ENCODE peak calls at places on chromosome 16, in nine cellular contexts. V is omental fat pad; M is fibroblast of villous mesenchyme; P is AG04449; S is fibroblast of lung; T is heart right ventricle; F is CD8-positive, alpha-beta T cell; D is endodermal cell; G is A549. I is an unnamed sample.

GRCh38 chr16:3819741-3820724 is 60.5 kb downstream of the CREBBP start:
- DNase-seq in V (no peak), M (peak), P (peak), S (peak), T (no peak), F (peak), D (no peak), G (peak), I (no peak)

GRCh38 chr16:14219983-14220382 is 148.9 kb downstream of the MRTFB start:
- DNase-seq in V (no peak), M (no peak), P (no peak), S (peak), T (no peak), F (no peak), D (peak), G (no peak), I (no peak)

GRCh38 chr16:19213885-19214284 is 45.8 kb downstream of the SYT17 start:
- DNase-seq in V (no peak), M (no peak), P (no peak), S (no peak), T (no peak), F (no peak), D (peak), G (peak), I (no peak)

GRCh38 chr16:49345829-49346228 is 27.8 kb upstream of the C16orf78 start:
- DNase-seq in V (no peak), M (no peak), P (no peak), S (no peak), T (no peak), F (no peak), D (peak), G (no peak), I (no peak)

GRCh38 chr16:49457196-49457595 is 83.6 kb downstream of the C16orf78 start:
- DNase-seq in V (no peak), M (no peak), P (no peak), S (no peak), T (no peak), F (no peak), D (peak), G (no peak), I (peak)

GRCh38 chr16:5058476-5058875 is 7.3 kb downstream of the C16orf89 start:
- DNase-seq in V (no peak), M (no peak), P (no peak), S (peak), T (no peak), F (no peak), D (peak), G (peak), I (no peak)

GRCh38 chr16:4319454-4319853 is 3.6 kb downstream of the GLIS2 start:
- DNase-seq in V (no peak), M (peak), P (no peak), S (no peak), T (no peak), F (peak), D (no peak), G (no peak), I (no peak)

GRCh38 chr16:10385725-10386516 is at the start of gene ATF7IP2:
- DNase-seq in V (peak), M (peak), P (peak), S (peak), T (peak), F (peak), D (peak), G (peak), I (peak)

GRCh38 chr16:78505544-78506371 is 406.3 kb downstream of the WWOX start:
- DNase-seq in V (peak), M (peak), P (no peak), S (peak), T (peak), F (no peak), D (peak), G (no peak), I (no peak)

GRCh38 chr16:21224800-21225199 is 8.7 kb upstream of the ANKS4B start:
- DNase-seq in V (no peak), M (no peak), P (no peak), S (no peak), T (no peak), F (no peak), D (no peak), G (no peak), I (no peak)

GRCh38 chr16:17607624-17608023 is 136.9 kb upstream of the XYLT1 start:
- DNase-seq in V (no peak), M (no peak), P (no peak), S (no peak), T (no peak), F (no peak), D (no peak), G (no peak), I (no peak)

GRCh38 chr16:74748042-74748709 is 26.4 kb downstream of the FA2H start:
- DNase-seq in V (no peak), M (no peak), P (no peak), S (no peak), T (no peak), F (no peak), D (no peak), G (no peak), I (peak)

GRCh38 chr16:71746442-71747046 is 22.0 kb upstream of the PHLPP2 start:
- DNase-seq in V (no peak), M (peak), P (no peak), S (peak), T (no peak), F (no peak), D (no peak), G (peak), I (no peak)

GRCh38 chr16:27240948-27241531 is 27.5 kb downstream of the NSMCE1 start:
- DNase-seq in V (peak), M (peak), P (peak), S (peak), T (no peak), F (no peak), D (peak), G (no peak), I (no peak)

GRCh38 chr16:53809088-53809951 is 105.4 kb downstream of the FTO start:
- DNase-seq in V (no peak), M (peak), P (peak), S (peak), T (no peak), F (no peak), D (no peak), G (no peak), I (no peak)

GRCh38 chr16:87426423-87427215 is 34.5 kb downstream of the MAP1LC3B start:
- DNase-seq in V (no peak), M (no peak), P (no peak), S (no peak), T (no peak), F (no peak), D (no peak), G (no peak), I (no peak)

GRCh38 chr16:59878479-59878878 is 1144.4 kb upstream of the GOT2 start:
- DNase-seq in V (no peak), M (peak), P (no peak), S (peak), T (no peak), F (no peak), D (no peak), G (peak), I (no peak)

GRCh38 chr16:78199325-78200022 is 100.0 kb downstream of the WWOX start:
- DNase-seq in V (no peak), M (no peak), P (no peak), S (no peak), T (no peak), F (no peak), D (no peak), G (no peak), I (no peak)

GRCh38 chr16:9176547-9177418 is 85.3 kb downstream of the HAPSTR1 start:
- DNase-seq in V (no peak), M (no peak), P (no peak), S (no peak), T (no peak), F (no peak), D (no peak), G (no peak), I (no peak)

GRCh38 chr16:9039208-9039607 is 52.2 kb upstream of the HAPSTR1 start:
- DNase-seq in V (no peak), M (peak), P (no peak), S (peak), T (no peak), F (no peak), D (no peak), G (peak), I (no peak)

GRCh38 chr16:49560018-49560830 is 186.6 kb downstream of the C16orf78 start:
- DNase-seq in V (no peak), M (no peak), P (no peak), S (peak), T (no peak), F (no peak), D (no peak), G (no peak), I (no peak)

GRCh38 chr16:87006021-87006420 is 311.2 kb downstream of the C16orf95 start:
- DNase-seq in V (no peak), M (no peak), P (no peak), S (no peak), T (no peak), F (no peak), D (peak), G (no peak), I (no peak)

GRCh38 chr16:66408181-66409048 is 18.7 kb upstream of the BEAN1 start:
- DNase-seq in V (no peak), M (peak), P (no peak), S (peak), T (no peak), F (no peak), D (no peak), G (peak), I (peak)

GRCh38 chr16:68426355-68426652 is 22.0 kb downstream of the SMPD3 start:
- DNase-seq in V (no peak), M (no peak), P (no peak), S (peak), T (no peak), F (no peak), D (no peak), G (no peak), I (no peak)

GRCh38 chr16:72769876-72770275 is 278.1 kb downstream of the ZFHX3 start:
- DNase-seq in V (no peak), M (peak), P (no peak), S (no peak), T (no peak), F (no peak), D (no peak), G (no peak), I (no peak)

GRCh38 chr16:521381-522210 is 5.9 kb upstream of the CAPN15 start:
- DNase-seq in V (no peak), M (no peak), P (no peak), S (no peak), T (peak), F (no peak), D (peak), G (no peak), I (no peak)

GRCh38 chr16:8751481-8752311 is 45.7 kb downstream of the TMEM186 start:
- DNase-seq in V (no peak), M (peak), P (peak), S (peak), T (no peak), F (no peak), D (peak), G (peak), I (no peak)

GRCh38 chr16:49112754-49113153 is 168.9 kb downstream of the CBLN1 start:
- DNase-seq in V (no peak), M (no peak), P (no peak), S (no peak), T (peak), F (no peak), D (no peak), G (no peak), I (no peak)

GRCh38 chr16:64872101-64872500 is 249.8 kb downstream of the CDH11 start:
- DNase-seq in V (no peak), M (no peak), P (no peak), S (no peak), T (no peak), F (no peak), D (no peak), G (no peak), I (no peak)

GRCh38 chr16:67431077-67431804 is at the start of gene HSD11B2:
- DNase-seq in V (no peak), M (peak), P (no peak), S (peak), T (peak), F (no peak), D (peak), G (peak), I (peak)

GRCh38 chr16:58035356-58036170 is 10.0 kb downstream of the MMP15 start:
- DNase-seq in V (no peak), M (no peak), P (no peak), S (no peak), T (no peak), F (no peak), D (no peak), G (no peak), I (no peak)

GRCh38 chr16:46848768-46849764 is 18.1 kb upstream of the C16orf87 start:
- DNase-seq in V (no peak), M (no peak), P (no peak), S (no peak), T (no peak), F (no peak), D (no peak), G (no peak), I (no peak)

GRCh38 chr16:3673201-3673600 is 18.7 kb downstream of the DNASE1 start:
- DNase-seq in V (no peak), M (no peak), P (no peak), S (no peak), T (no peak), F (no peak), D (no peak), G (no peak), I (no peak)

GRCh38 chr16:86590501-86591144 is 12.3 kb downstream of the FOXL1 start:
- DNase-seq in V (no peak), M (peak), P (peak), S (peak), T (no peak), F (no peak), D (no peak), G (peak), I (no peak)

GRCh38 chr16:31452631-31453106 is 6.6 kb upstream of the ARMC5 start:
- DNase-seq in V (no peak), M (peak), P (peak), S (peak), T (no peak), F (no peak), D (peak), G (peak), I (no peak)

GRCh38 chr16:8194795-8195194 is 395.5 kb downstream of the TMEM114 start:
- DNase-seq in V (no peak), M (no peak), P (no peak), S (no peak), T (no peak), F (no peak), D (peak), G (peak), I (no peak)

GRCh38 chr16:89217388-89218191 is at the start of gene ZNF778:
- DNase-seq in V (peak), M (peak), P (peak), S (peak), T (peak), F (peak), D (peak), G (peak), I (peak)
- TF ChIP-seq CTCF in V (no peak), M (no peak), P (no peak), S (no peak), T (no peak), F (no peak), D (no peak), G (no peak), I (no peak)

GRCh38 chr16:24700549-24701392 is 28.7 kb upstream of the TNRC6A start:
- DNase-seq in V (peak), M (peak), P (peak), S (peak), T (peak), F (no peak), D (peak), G (peak), I (peak)
- TF ChIP-seq CTCF in V (no peak), M (peak), P (peak), S (peak), T (peak), F (no peak), D (peak), G (peak), I (peak)

DNA sequence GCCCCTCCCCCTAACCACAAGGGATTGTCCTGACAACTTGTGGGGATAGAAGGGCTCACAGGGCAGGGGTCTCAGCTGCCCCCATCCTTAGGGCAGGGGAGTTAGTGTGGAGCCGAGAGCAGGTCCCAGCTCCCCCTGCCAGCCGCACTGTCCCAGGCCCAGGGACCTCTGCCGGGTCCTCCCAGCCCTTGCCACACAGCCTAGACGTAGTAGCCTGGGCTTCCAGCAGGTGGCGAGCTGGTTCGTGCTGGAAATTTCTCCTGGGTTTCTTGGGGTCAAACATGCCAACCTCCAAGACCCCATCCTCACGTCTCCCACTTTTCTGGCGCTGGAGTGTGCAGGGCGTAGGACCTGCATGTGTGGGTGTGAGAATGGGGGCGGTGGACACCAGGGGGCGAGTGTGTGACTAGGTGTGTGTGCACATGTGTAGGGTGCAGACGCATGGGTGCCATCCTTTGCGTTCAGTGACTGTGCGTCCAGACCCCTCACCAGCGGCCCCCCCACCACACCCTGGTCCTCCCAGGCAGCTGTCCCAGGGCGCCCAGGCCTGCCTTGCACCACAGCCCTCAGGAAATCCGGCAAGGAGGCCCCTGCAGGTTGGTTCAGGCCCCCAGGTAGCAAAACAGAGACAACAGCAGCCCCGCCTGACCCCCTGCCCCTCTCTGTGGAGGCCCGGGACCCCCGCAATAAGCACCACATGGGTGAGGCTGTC is 29.5 kb downstream of the SBK1 start:
- DNase-seq in V (no peak), M (peak), P (no peak), S (peak), T (no peak), F (no peak), D (peak), G (peak), I (no peak)
- TF ChIP-seq CTCF in V (no peak), M (peak), P (peak), S (peak), T (peak), F (peak), D (peak), G (peak), I (peak)

GRCh38 chr16:29815032-29815721 is 775 bp upstream of the PAGR1 start:
- DNase-seq in V (no peak), M (no peak), P (no peak), S (no peak), T (no peak), F (no peak), D (peak), G (no peak), I (no peak)

GRCh38 chr16:29814592-29814991 is 1.4 kb upstream of the PAGR1 start:
- DNase-seq in V (no peak), M (no peak), P (no peak), S (no peak), T (no peak), F (no peak), D (no peak), G (no peak), I (no peak)

GRCh38 chr16:29818082-29818481 is 2.1 kb downstream of the PAGR1 start:
- DNase-seq in V (no peak), M (no peak), P (no peak), S (no peak), T (no peak), F (no peak), D (no peak), G (no peak), I (no peak)

GRCh38 chr16:29815793-29816693 is at the start of gene PAGR1:
- DNase-seq in V (peak), M (peak), P (peak), S (peak), T (peak), F (peak), D (peak), G (peak), I (peak)

DNA sequence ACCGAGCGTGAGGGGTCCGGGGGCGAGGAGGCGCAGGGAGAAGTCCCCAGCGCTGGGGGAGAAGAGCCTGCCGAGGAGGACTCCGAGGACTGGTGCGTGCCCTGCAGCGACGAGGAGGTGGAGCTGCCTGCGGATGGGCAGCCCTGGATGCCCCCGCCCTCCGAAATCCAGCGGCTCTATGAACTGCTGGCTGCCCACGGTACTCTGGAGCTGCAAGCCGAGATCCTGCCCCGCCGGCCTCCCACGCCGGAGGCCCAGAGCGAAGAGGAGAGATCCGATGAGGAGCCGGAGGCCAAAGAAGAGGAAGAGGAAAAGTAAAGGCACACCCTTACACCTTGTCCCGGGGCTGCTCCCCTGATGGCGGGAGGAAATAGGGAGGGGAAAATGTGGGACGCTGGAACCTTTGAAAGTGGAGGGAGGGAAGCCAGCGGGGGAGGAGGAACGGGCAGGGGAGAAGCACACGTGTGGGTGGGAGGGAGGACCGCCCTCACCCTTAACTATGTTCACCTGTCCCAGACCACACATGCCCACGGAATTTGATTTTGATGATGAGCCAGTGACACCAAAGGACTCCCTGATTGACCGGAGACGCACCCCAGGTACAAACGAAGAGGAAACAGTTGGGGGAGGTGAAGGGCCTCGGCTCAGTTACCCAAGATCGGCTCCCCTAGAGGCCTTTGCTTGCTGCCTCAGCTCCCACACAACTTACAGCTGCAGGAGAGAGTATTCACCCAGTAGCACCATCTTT is 916 bp downstream of the PAGR1 start:
- DNase-seq in V (no peak), M (peak), P (no peak), S (peak), T (peak), F (peak), D (peak), G (peak), I (no peak)
- TF ChIP-seq CTCF in V (no peak), M (peak), P (peak), S (no peak), T (no peak), F (no peak), D (peak), G (no peak), I (no peak)

DNA sequence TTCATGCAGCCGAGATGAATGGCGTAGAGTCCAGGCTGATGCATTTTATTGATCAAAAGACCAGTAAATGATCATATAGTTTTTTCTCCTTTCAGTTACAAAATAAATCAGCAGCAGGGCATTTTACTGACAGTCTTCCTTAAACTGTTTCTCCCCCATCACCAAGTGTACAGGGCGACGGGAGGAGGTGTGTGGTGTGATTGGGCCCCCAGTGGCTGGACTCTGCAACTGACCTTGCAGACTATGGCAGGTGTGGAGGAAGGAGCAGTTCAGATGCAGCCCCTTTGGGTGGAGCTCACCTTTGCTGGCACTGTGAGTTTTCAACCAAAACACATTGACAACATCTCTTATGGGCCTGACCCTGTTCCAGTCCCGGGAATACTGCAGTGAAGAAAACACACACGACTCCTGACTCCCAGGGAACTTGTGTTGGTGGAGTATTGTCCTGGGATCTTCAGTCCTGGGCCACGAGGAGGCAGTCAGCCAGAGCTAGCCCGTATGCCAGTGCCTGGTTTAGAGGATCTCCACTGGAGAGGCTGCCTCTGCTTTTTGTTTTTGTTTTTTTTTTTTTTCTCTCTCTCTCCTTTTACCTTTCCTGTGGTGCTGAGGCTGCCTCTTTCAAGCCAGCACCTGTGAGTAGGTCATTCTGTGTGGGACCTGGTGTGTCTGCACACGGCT is 29.8 kb downstream of the KIAA0513 start:
- DNase-seq in V (no peak), M (no peak), P (no peak), S (no peak), T (no peak), F (no peak), D (peak), G (peak), I (no peak)
- TF ChIP-seq CTCF in V (no peak), M (peak), P (peak), S (no peak), T (no peak), F (no peak), D (peak), G (no peak), I (no peak)

I was measured in osteocyte.